ENCODE peak calls at places on chromosomes 7 and 10, in nine cellular contexts. One of them, this sample, is unnamed.

GRCh38 chr7:74606101-74606908 is 51.2 kb upstream of the GTF2I start:
- DNase-seq in activated CD4-positive, alpha-beta T cell treated with anti-CD3 and anti-CD28 coated beads, Interleukin-2, amount 50 U/mL, for 24 hours: peak; percentile 9
- DNase-seq in AG20443: peak; percentile 65
- DNase-seq in NCI-H1417: peak; percentile 75
- DNase-seq in NCI-H446 treated with DMSO at 0.1 percent for 48 hours: no peak
- DNase-seq in SHP77: no peak
- DNase-seq in Caco-2: no peak
- DNase-seq in stimulated activated CD4-positive, alpha-beta T cell treated with anti-CD3 and anti-CD28 coated beads, Interleukin-4, amount 100 ng/mL, for 1 hour: peak; percentile 45
- DNase-seq in smooth muscle cell of the brain vasculature: no peak
- DNase-seq in this sample: peak; percentile 33

GRCh38 chr10:33117816-33118215 is 159.8 kb upstream of the ITGB1 start:
- DNase-seq in activated CD4-positive, alpha-beta T cell treated with anti-CD3 and anti-CD28 coated beads, Interleukin-2, amount 50 U/mL, for 24 hours: no peak
- DNase-seq in AG20443: no peak
- DNase-seq in NCI-H1417: no peak
- DNase-seq in NCI-H446 treated with DMSO at 0.1 percent for 48 hours: no peak
- DNase-seq in SHP77: no peak
- DNase-seq in Caco-2: no peak
- DNase-seq in stimulated activated CD4-positive, alpha-beta T cell treated with anti-CD3 and anti-CD28 coated beads, Interleukin-4, amount 100 ng/mL, for 1 hour: no peak
- DNase-seq in smooth muscle cell of the brain vasculature: no peak
- DNase-seq in this sample: no peak

GRCh38 chr10:49161411-49161997 is 26.7 kb downstream of the TMEM273 start:
- DNase-seq in activated CD4-positive, alpha-beta T cell treated with anti-CD3 and anti-CD28 coated beads, Interleukin-2, amount 50 U/mL, for 24 hours: no peak
- DNase-seq in AG20443: peak; percentile 70
- DNase-seq in NCI-H1417: no peak
- DNase-seq in NCI-H446 treated with DMSO at 0.1 percent for 48 hours: no peak
- DNase-seq in SHP77: no peak
- DNase-seq in Caco-2: no peak
- DNase-seq in stimulated activated CD4-positive, alpha-beta T cell treated with anti-CD3 and anti-CD28 coated beads, Interleukin-4, amount 100 ng/mL, for 1 hour: no peak
- DNase-seq in smooth muscle cell of the brain vasculature: no peak
- DNase-seq in this sample: peak; percentile 34

GRCh38 chr7:646951-647350 is 79.5 kb upstream of the DNAAF5 start:
- DNase-seq in activated CD4-positive, alpha-beta T cell treated with anti-CD3 and anti-CD28 coated beads, Interleukin-2, amount 50 U/mL, for 24 hours: no peak
- DNase-seq in AG20443: no peak
- DNase-seq in NCI-H1417: no peak
- DNase-seq in NCI-H446 treated with DMSO at 0.1 percent for 48 hours: no peak
- DNase-seq in SHP77: no peak
- DNase-seq in Caco-2: no peak
- DNase-seq in stimulated activated CD4-positive, alpha-beta T cell treated with anti-CD3 and anti-CD28 coated beads, Interleukin-4, amount 100 ng/mL, for 1 hour: no peak
- DNase-seq in smooth muscle cell of the brain vasculature: no peak
- DNase-seq in this sample: no peak

GRCh38 chr10:12938271-12938670 is 63.2 kb downstream of the CCDC3 start:
- DNase-seq in activated CD4-positive, alpha-beta T cell treated with anti-CD3 and anti-CD28 coated beads, Interleukin-2, amount 50 U/mL, for 24 hours: no peak
- DNase-seq in AG20443: no peak
- DNase-seq in NCI-H1417: no peak
- DNase-seq in NCI-H446 treated with DMSO at 0.1 percent for 48 hours: peak; percentile 56
- DNase-seq in SHP77: no peak
- DNase-seq in Caco-2: no peak
- DNase-seq in stimulated activated CD4-positive, alpha-beta T cell treated with anti-CD3 and anti-CD28 coated beads, Interleukin-4, amount 100 ng/mL, for 1 hour: no peak
- DNase-seq in smooth muscle cell of the brain vasculature: no peak
- DNase-seq in this sample: no peak

GRCh38 chr10:102633282-102633681 is 11.0 kb upstream of the TRIM8 start:
- DNase-seq in activated CD4-positive, alpha-beta T cell treated with anti-CD3 and anti-CD28 coated beads, Interleukin-2, amount 50 U/mL, for 24 hours: no peak
- DNase-seq in AG20443: peak; percentile 41
- DNase-seq in NCI-H1417: no peak
- DNase-seq in NCI-H446 treated with DMSO at 0.1 percent for 48 hours: no peak
- DNase-seq in SHP77: no peak
- DNase-seq in Caco-2: no peak
- DNase-seq in stimulated activated CD4-positive, alpha-beta T cell treated with anti-CD3 and anti-CD28 coated beads, Interleukin-4, amount 100 ng/mL, for 1 hour: peak; percentile 47
- DNase-seq in smooth muscle cell of the brain vasculature: no peak
- DNase-seq in this sample: no peak

GRCh38 chr10:43903451-43903850 is 254.8 kb upstream of the ZNF32 start:
- DNase-seq in activated CD4-positive, alpha-beta T cell treated with anti-CD3 and anti-CD28 coated beads, Interleukin-2, amount 50 U/mL, for 24 hours: no peak
- DNase-seq in AG20443: no peak
- DNase-seq in NCI-H1417: no peak
- DNase-seq in NCI-H446 treated with DMSO at 0.1 percent for 48 hours: no peak
- DNase-seq in SHP77: no peak
- DNase-seq in Caco-2: no peak
- DNase-seq in stimulated activated CD4-positive, alpha-beta T cell treated with anti-CD3 and anti-CD28 coated beads, Interleukin-4, amount 100 ng/mL, for 1 hour: no peak
- DNase-seq in smooth muscle cell of the brain vasculature: no peak
- DNase-seq in this sample: no peak

GRCh38 chr10:1625731-1626130 is 111.6 kb downstream of the ADARB2 start:
- DNase-seq in activated CD4-positive, alpha-beta T cell treated with anti-CD3 and anti-CD28 coated beads, Interleukin-2, amount 50 U/mL, for 24 hours: no peak
- DNase-seq in AG20443: no peak
- DNase-seq in NCI-H1417: no peak
- DNase-seq in NCI-H446 treated with DMSO at 0.1 percent for 48 hours: no peak
- DNase-seq in SHP77: no peak
- DNase-seq in Caco-2: no peak
- DNase-seq in stimulated activated CD4-positive, alpha-beta T cell treated with anti-CD3 and anti-CD28 coated beads, Interleukin-4, amount 100 ng/mL, for 1 hour: no peak
- DNase-seq in smooth muscle cell of the brain vasculature: no peak
- DNase-seq in this sample: no peak

GRCh38 chr10:580796-581195 is 108.7 kb downstream of the DIP2C start:
- DNase-seq in activated CD4-positive, alpha-beta T cell treated with anti-CD3 and anti-CD28 coated beads, Interleukin-2, amount 50 U/mL, for 24 hours: no peak
- DNase-seq in AG20443: peak; percentile 89
- DNase-seq in NCI-H1417: no peak
- DNase-seq in NCI-H446 treated with DMSO at 0.1 percent for 48 hours: no peak
- DNase-seq in SHP77: no peak
- DNase-seq in Caco-2: no peak
- DNase-seq in stimulated activated CD4-positive, alpha-beta T cell treated with anti-CD3 and anti-CD28 coated beads, Interleukin-4, amount 100 ng/mL, for 1 hour: no peak
- DNase-seq in smooth muscle cell of the brain vasculature: no peak
- DNase-seq in this sample: peak; percentile 87

GRCh38 chr7:82105463-82105862 is 335.6 kb upstream of the HGF start:
- DNase-seq in activated CD4-positive, alpha-beta T cell treated with anti-CD3 and anti-CD28 coated beads, Interleukin-2, amount 50 U/mL, for 24 hours: no peak
- DNase-seq in AG20443: no peak
- DNase-seq in NCI-H1417: no peak
- DNase-seq in NCI-H446 treated with DMSO at 0.1 percent for 48 hours: peak; percentile 45
- DNase-seq in SHP77: no peak
- DNase-seq in Caco-2: no peak
- DNase-seq in stimulated activated CD4-positive, alpha-beta T cell treated with anti-CD3 and anti-CD28 coated beads, Interleukin-4, amount 100 ng/mL, for 1 hour: no peak
- DNase-seq in smooth muscle cell of the brain vasculature: peak; percentile 15
- DNase-seq in this sample: peak; percentile 37

GRCh38 chr10:102246261-102246660 is 929 bp downstream of the GBF1 start:
- DNase-seq in activated CD4-positive, alpha-beta T cell treated with anti-CD3 and anti-CD28 coated beads, Interleukin-2, amount 50 U/mL, for 24 hours: no peak
- DNase-seq in AG20443: no peak
- DNase-seq in NCI-H1417: no peak
- DNase-seq in NCI-H446 treated with DMSO at 0.1 percent for 48 hours: no peak
- DNase-seq in SHP77: no peak
- DNase-seq in Caco-2: no peak
- DNase-seq in stimulated activated CD4-positive, alpha-beta T cell treated with anti-CD3 and anti-CD28 coated beads, Interleukin-4, amount 100 ng/mL, for 1 hour: no peak
- DNase-seq in smooth muscle cell of the brain vasculature: no peak
- DNase-seq in this sample: no peak

GRCh38 chr7:107891619-107892366 is 810 bp downstream of the DLD start:
- DNase-seq in activated CD4-positive, alpha-beta T cell treated with anti-CD3 and anti-CD28 coated beads, Interleukin-2, amount 50 U/mL, for 24 hours: no peak
- DNase-seq in AG20443: no peak
- DNase-seq in NCI-H1417: no peak
- DNase-seq in NCI-H446 treated with DMSO at 0.1 percent for 48 hours: no peak
- DNase-seq in SHP77: no peak
- DNase-seq in Caco-2: no peak
- DNase-seq in stimulated activated CD4-positive, alpha-beta T cell treated with anti-CD3 and anti-CD28 coated beads, Interleukin-4, amount 100 ng/mL, for 1 hour: no peak
- DNase-seq in smooth muscle cell of the brain vasculature: no peak
- DNase-seq in this sample: no peak

GRCh38 chr7:123502216-123502615 is 32.2 kb downstream of the IQUB start:
- DNase-seq in activated CD4-positive, alpha-beta T cell treated with anti-CD3 and anti-CD28 coated beads, Interleukin-2, amount 50 U/mL, for 24 hours: no peak
- DNase-seq in AG20443: no peak
- DNase-seq in NCI-H1417: no peak
- DNase-seq in NCI-H446 treated with DMSO at 0.1 percent for 48 hours: no peak
- DNase-seq in SHP77: no peak
- DNase-seq in Caco-2: no peak
- DNase-seq in stimulated activated CD4-positive, alpha-beta T cell treated with anti-CD3 and anti-CD28 coated beads, Interleukin-4, amount 100 ng/mL, for 1 hour: no peak
- DNase-seq in smooth muscle cell of the brain vasculature: no peak
- DNase-seq in this sample: no peak

GRCh38 chr7:141072548-141073172 is 1.2 kb upstream of the TMEM178B start:
- DNase-seq in activated CD4-positive, alpha-beta T cell treated with anti-CD3 and anti-CD28 coated beads, Interleukin-2, amount 50 U/mL, for 24 hours: no peak
- DNase-seq in AG20443: peak; percentile 78
- DNase-seq in NCI-H1417: peak; percentile 95
- DNase-seq in NCI-H446 treated with DMSO at 0.1 percent for 48 hours: peak; percentile 78
- DNase-seq in SHP77: peak; percentile 46
- DNase-seq in Caco-2: no peak
- DNase-seq in stimulated activated CD4-positive, alpha-beta T cell treated with anti-CD3 and anti-CD28 coated beads, Interleukin-4, amount 100 ng/mL, for 1 hour: peak; percentile 19
- DNase-seq in smooth muscle cell of the brain vasculature: peak; percentile 21
- DNase-seq in this sample: peak; percentile 51

GRCh38 chr10:33113111-33113856 is 155.3 kb upstream of the ITGB1 start:
- DNase-seq in activated CD4-positive, alpha-beta T cell treated with anti-CD3 and anti-CD28 coated beads, Interleukin-2, amount 50 U/mL, for 24 hours: no peak
- DNase-seq in AG20443: peak; percentile 55
- DNase-seq in NCI-H1417: no peak
- DNase-seq in NCI-H446 treated with DMSO at 0.1 percent for 48 hours: no peak
- DNase-seq in SHP77: no peak
- DNase-seq in Caco-2: no peak
- DNase-seq in stimulated activated CD4-positive, alpha-beta T cell treated with anti-CD3 and anti-CD28 coated beads, Interleukin-4, amount 100 ng/mL, for 1 hour: no peak
- DNase-seq in smooth muscle cell of the brain vasculature: no peak
- DNase-seq in this sample: no peak

GRCh38 chr10:49168821-49169495 is 19.2 kb downstream of the TMEM273 start:
- DNase-seq in activated CD4-positive, alpha-beta T cell treated with anti-CD3 and anti-CD28 coated beads, Interleukin-2, amount 50 U/mL, for 24 hours: no peak
- DNase-seq in AG20443: peak; percentile 67
- DNase-seq in NCI-H1417: no peak
- DNase-seq in NCI-H446 treated with DMSO at 0.1 percent for 48 hours: no peak
- DNase-seq in SHP77: no peak
- DNase-seq in Caco-2: no peak
- DNase-seq in stimulated activated CD4-positive, alpha-beta T cell treated with anti-CD3 and anti-CD28 coated beads, Interleukin-4, amount 100 ng/mL, for 1 hour: no peak
- DNase-seq in smooth muscle cell of the brain vasculature: no peak
- DNase-seq in this sample: no peak

GRCh38 chr7:114590298-114590697 is 175.7 kb downstream of the FOXP2 start:
- DNase-seq in activated CD4-positive, alpha-beta T cell treated with anti-CD3 and anti-CD28 coated beads, Interleukin-2, amount 50 U/mL, for 24 hours: no peak
- DNase-seq in AG20443: no peak
- DNase-seq in NCI-H1417: no peak
- DNase-seq in NCI-H446 treated with DMSO at 0.1 percent for 48 hours: no peak
- DNase-seq in SHP77: no peak
- DNase-seq in Caco-2: no peak
- DNase-seq in stimulated activated CD4-positive, alpha-beta T cell treated with anti-CD3 and anti-CD28 coated beads, Interleukin-4, amount 100 ng/mL, for 1 hour: no peak
- DNase-seq in smooth muscle cell of the brain vasculature: no peak
- DNase-seq in this sample: no peak

GRCh38 chr7:151863386-151864079 is 13.4 kb downstream of the PRKAG2 start:
- DNase-seq in activated CD4-positive, alpha-beta T cell treated with anti-CD3 and anti-CD28 coated beads, Interleukin-2, amount 50 U/mL, for 24 hours: no peak
- DNase-seq in AG20443: no peak
- DNase-seq in NCI-H1417: no peak
- DNase-seq in NCI-H446 treated with DMSO at 0.1 percent for 48 hours: no peak
- DNase-seq in SHP77: no peak
- DNase-seq in Caco-2: peak; percentile 65
- DNase-seq in stimulated activated CD4-positive, alpha-beta T cell treated with anti-CD3 and anti-CD28 coated beads, Interleukin-4, amount 100 ng/mL, for 1 hour: no peak
- DNase-seq in smooth muscle cell of the brain vasculature: no peak
- DNase-seq in this sample: no peak

GRCh38 chr10:26939290-26939956 is 78.7 kb upstream of the ABI1 start:
- DNase-seq in activated CD4-positive, alpha-beta T cell treated with anti-CD3 and anti-CD28 coated beads, Interleukin-2, amount 50 U/mL, for 24 hours: no peak
- DNase-seq in AG20443: no peak
- DNase-seq in NCI-H1417: no peak
- DNase-seq in NCI-H446 treated with DMSO at 0.1 percent for 48 hours: no peak
- DNase-seq in SHP77: no peak
- DNase-seq in Caco-2: no peak
- DNase-seq in stimulated activated CD4-positive, alpha-beta T cell treated with anti-CD3 and anti-CD28 coated beads, Interleukin-4, amount 100 ng/mL, for 1 hour: no peak
- DNase-seq in smooth muscle cell of the brain vasculature: no peak
- DNase-seq in this sample: no peak

GRCh38 chr10:93916257-93917063 is 22.7 kb downstream of the SLC35G1 start:
- DNase-seq in activated CD4-positive, alpha-beta T cell treated with anti-CD3 and anti-CD28 coated beads, Interleukin-2, amount 50 U/mL, for 24 hours: no peak
- DNase-seq in AG20443: peak; percentile 42
- DNase-seq in NCI-H1417: peak; percentile 15
- DNase-seq in NCI-H446 treated with DMSO at 0.1 percent for 48 hours: peak; percentile 3
- DNase-seq in SHP77: peak; percentile 36
- DNase-seq in Caco-2: no peak
- DNase-seq in stimulated activated CD4-positive, alpha-beta T cell treated with anti-CD3 and anti-CD28 coated beads, Interleukin-4, amount 100 ng/mL, for 1 hour: no peak
- DNase-seq in smooth muscle cell of the brain vasculature: no peak
- DNase-seq in this sample: peak; percentile 7

GRCh38 chr10:102644066-102644645 is at the start of gene TRIM8:
- DNase-seq in activated CD4-positive, alpha-beta T cell treated with anti-CD3 and anti-CD28 coated beads, Interleukin-2, amount 50 U/mL, for 24 hours: peak; percentile 49
- DNase-seq in AG20443: no peak
- DNase-seq in NCI-H1417: peak; percentile 48
- DNase-seq in NCI-H446 treated with DMSO at 0.1 percent for 48 hours: no peak
- DNase-seq in SHP77: peak; percentile 11
- DNase-seq in Caco-2: peak; percentile 62
- DNase-seq in stimulated activated CD4-positive, alpha-beta T cell treated with anti-CD3 and anti-CD28 coated beads, Interleukin-4, amount 100 ng/mL, for 1 hour: peak; percentile 64
- DNase-seq in smooth muscle cell of the brain vasculature: no peak
- DNase-seq in this sample: no peak

GRCh38 chr10:128026620-128027281 is 99.5 kb downstream of the MKI67 start:
- DNase-seq in activated CD4-positive, alpha-beta T cell treated with anti-CD3 and anti-CD28 coated beads, Interleukin-2, amount 50 U/mL, for 24 hours: no peak
- DNase-seq in AG20443: no peak
- DNase-seq in NCI-H1417: no peak
- DNase-seq in NCI-H446 treated with DMSO at 0.1 percent for 48 hours: no peak
- DNase-seq in SHP77: no peak
- DNase-seq in Caco-2: no peak
- DNase-seq in stimulated activated CD4-positive, alpha-beta T cell treated with anti-CD3 and anti-CD28 coated beads, Interleukin-4, amount 100 ng/mL, for 1 hour: no peak
- DNase-seq in smooth muscle cell of the brain vasculature: no peak
- DNase-seq in this sample: no peak

GRCh38 chr7:140326116-140326928 is 72.0 kb downstream of the SLC37A3 start:
- DNase-seq in activated CD4-positive, alpha-beta T cell treated with anti-CD3 and anti-CD28 coated beads, Interleukin-2, amount 50 U/mL, for 24 hours: no peak
- DNase-seq in AG20443: peak; percentile 91
- DNase-seq in NCI-H1417: peak; percentile 60
- DNase-seq in NCI-H446 treated with DMSO at 0.1 percent for 48 hours: peak; percentile 2
- DNase-seq in SHP77: peak; percentile 43
- DNase-seq in Caco-2: peak; percentile 56
- DNase-seq in stimulated activated CD4-positive, alpha-beta T cell treated with anti-CD3 and anti-CD28 coated beads, Interleukin-4, amount 100 ng/mL, for 1 hour: peak; percentile 45
- DNase-seq in smooth muscle cell of the brain vasculature: peak; percentile 45
- DNase-seq in this sample: peak; percentile 77

GRCh38 chr7:100588438-100588837 is 2.3 kb downstream of the FBXO24 start:
- DNase-seq in activated CD4-positive, alpha-beta T cell treated with anti-CD3 and anti-CD28 coated beads, Interleukin-2, amount 50 U/mL, for 24 hours: no peak
- DNase-seq in AG20443: peak; percentile 26
- DNase-seq in NCI-H1417: no peak
- DNase-seq in NCI-H446 treated with DMSO at 0.1 percent for 48 hours: no peak
- DNase-seq in SHP77: no peak
- DNase-seq in Caco-2: no peak
- DNase-seq in stimulated activated CD4-positive, alpha-beta T cell treated with anti-CD3 and anti-CD28 coated beads, Interleukin-4, amount 100 ng/mL, for 1 hour: no peak
- DNase-seq in smooth muscle cell of the brain vasculature: no peak
- DNase-seq in this sample: no peak

GRCh38 chr10:71081229-71081560 is 131.2 kb upstream of the UNC5B start:
- DNase-seq in activated CD4-positive, alpha-beta T cell treated with anti-CD3 and anti-CD28 coated beads, Interleukin-2, amount 50 U/mL, for 24 hours: no peak
- DNase-seq in AG20443: no peak
- DNase-seq in NCI-H1417: no peak
- DNase-seq in NCI-H446 treated with DMSO at 0.1 percent for 48 hours: no peak
- DNase-seq in SHP77: no peak
- DNase-seq in Caco-2: peak; percentile 27
- DNase-seq in stimulated activated CD4-positive, alpha-beta T cell treated with anti-CD3 and anti-CD28 coated beads, Interleukin-4, amount 100 ng/mL, for 1 hour: no peak
- DNase-seq in smooth muscle cell of the brain vasculature: no peak
- DNase-seq in this sample: no peak

GRCh38 chr10:110865804-110866482 is 5.8 kb upstream of the PDCD4 start:
- DNase-seq in activated CD4-positive, alpha-beta T cell treated with anti-CD3 and anti-CD28 coated beads, Interleukin-2, amount 50 U/mL, for 24 hours: no peak
- DNase-seq in AG20443: no peak
- DNase-seq in NCI-H1417: no peak
- DNase-seq in NCI-H446 treated with DMSO at 0.1 percent for 48 hours: no peak
- DNase-seq in SHP77: no peak
- DNase-seq in Caco-2: no peak
- DNase-seq in stimulated activated CD4-positive, alpha-beta T cell treated with anti-CD3 and anti-CD28 coated beads, Interleukin-4, amount 100 ng/mL, for 1 hour: no peak
- DNase-seq in smooth muscle cell of the brain vasculature: no peak
- DNase-seq in this sample: no peak

GRCh38 chr7:84070770-84071169 is 123.8 kb downstream of the SEMA3A start:
- DNase-seq in activated CD4-positive, alpha-beta T cell treated with anti-CD3 and anti-CD28 coated beads, Interleukin-2, amount 50 U/mL, for 24 hours: no peak
- DNase-seq in AG20443: no peak
- DNase-seq in NCI-H1417: no peak
- DNase-seq in NCI-H446 treated with DMSO at 0.1 percent for 48 hours: no peak
- DNase-seq in SHP77: no peak
- DNase-seq in Caco-2: no peak
- DNase-seq in stimulated activated CD4-positive, alpha-beta T cell treated with anti-CD3 and anti-CD28 coated beads, Interleukin-4, amount 100 ng/mL, for 1 hour: no peak
- DNase-seq in smooth muscle cell of the brain vasculature: no peak
- DNase-seq in this sample: no peak

GRCh38 chr10:86954681-86955500 is 2.5 kb downstream of the MMRN2 start:
- DNase-seq in activated CD4-positive, alpha-beta T cell treated with anti-CD3 and anti-CD28 coated beads, Interleukin-2, amount 50 U/mL, for 24 hours: no peak
- DNase-seq in AG20443: no peak
- DNase-seq in NCI-H1417: no peak
- DNase-seq in NCI-H446 treated with DMSO at 0.1 percent for 48 hours: no peak
- DNase-seq in SHP77: no peak
- DNase-seq in Caco-2: no peak
- DNase-seq in stimulated activated CD4-positive, alpha-beta T cell treated with anti-CD3 and anti-CD28 coated beads, Interleukin-4, amount 100 ng/mL, for 1 hour: no peak
- DNase-seq in smooth muscle cell of the brain vasculature: no peak
- DNase-seq in this sample: no peak

GRCh38 chr10:78627254-78627795 is 441.4 kb upstream of the ZMIZ1 start:
- DNase-seq in activated CD4-positive, alpha-beta T cell treated with anti-CD3 and anti-CD28 coated beads, Interleukin-2, amount 50 U/mL, for 24 hours: no peak
- DNase-seq in AG20443: no peak
- DNase-seq in NCI-H1417: no peak
- DNase-seq in NCI-H446 treated with DMSO at 0.1 percent for 48 hours: peak; percentile 62
- DNase-seq in SHP77: no peak
- DNase-seq in Caco-2: no peak
- DNase-seq in stimulated activated CD4-positive, alpha-beta T cell treated with anti-CD3 and anti-CD28 coated beads, Interleukin-4, amount 100 ng/mL, for 1 hour: no peak
- DNase-seq in smooth muscle cell of the brain vasculature: no peak
- DNase-seq in this sample: no peak

GRCh38 chr7:25384820-25385560 is 156.7 kb upstream of the NPVF start:
- DNase-seq in activated CD4-positive, alpha-beta T cell treated with anti-CD3 and anti-CD28 coated beads, Interleukin-2, amount 50 U/mL, for 24 hours: no peak
- DNase-seq in AG20443: no peak
- DNase-seq in NCI-H1417: peak; percentile 62
- DNase-seq in NCI-H446 treated with DMSO at 0.1 percent for 48 hours: peak; percentile 78
- DNase-seq in SHP77: peak; percentile 24
- DNase-seq in Caco-2: no peak
- DNase-seq in stimulated activated CD4-positive, alpha-beta T cell treated with anti-CD3 and anti-CD28 coated beads, Interleukin-4, amount 100 ng/mL, for 1 hour: no peak
- DNase-seq in smooth muscle cell of the brain vasculature: no peak
- DNase-seq in this sample: no peak